ENCODE peak calls at places on chromosomes 4 and X, in six cellular contexts. F, B, L, D, J and E are unnamed samples. For H3K4me1, the result is how much of the 10 kb centered on the place peaks cover.

GRCh38 chr4:106659386-106659785 is 290.8 kb upstream of the GIMD1 start:
- DNase-seq in F (no peak), B (no peak), L (no peak), D (no peak), J (no peak), E (no peak)

GRCh38 chr4:151569650-151570049 is 160.7 kb downstream of the FHIP1A start:
- DNase-seq in F (peak), B (no peak), L (no peak), D (no peak), J (no peak), E (peak)

GRCh38 chrX:3592184-3592583 is 121.3 kb downstream of the PRKX start:
- DNase-seq in F (no peak), B (no peak), L (no peak), D (no peak), J (no peak), E (no peak)

GRCh38 chr4:33722254-33722653 is 2522.1 kb downstream of the ARAP2 start:
- DNase-seq in F (no peak), B (no peak), L (no peak), D (no peak), J (no peak), E (no peak)

GRCh38 chr4:6773106-6773505 is 9.4 kb upstream of the KIAA0232 start:
- DNase-seq in F (no peak), B (no peak), L (no peak), D (peak), J (no peak), E (peak)

GRCh38 chrX:30786374-30786773 is 102.7 kb downstream of the TAB3 start:
- DNase-seq in F (no peak), B (no peak), L (no peak), D (no peak), J (no peak), E (no peak)

GRCh38 chrX:40831750-40832149 is 96.4 kb upstream of the MED14 start:
- DNase-seq in F (no peak), B (no peak), L (no peak), D (no peak), J (no peak), E (peak)

GRCh38 chr4:95627004-95627403 is 78.2 kb upstream of the UNC5C start:
- DNase-seq in F (no peak), B (no peak), L (no peak), D (no peak), J (no peak), E (no peak)

GRCh38 chrX:86210772-86211171 is 62.5 kb downstream of the DACH2 start:
- DNase-seq in F (no peak), B (no peak), L (no peak), D (no peak), J (no peak), E (no peak)

GRCh38 chr4:37528161-37528560 is 158.0 kb downstream of the RELL1 start:
- DNase-seq in F (no peak), B (peak), L (no peak), D (no peak), J (no peak), E (no peak)

GRCh38 chr4:13476915-13477314 is 7.2 kb downstream of the RAB28 start:
- DNase-seq in F (no peak), B (no peak), L (no peak), D (no peak), J (no peak), E (no peak)

GRCh38 chrX:19798423-19798822 is 89.0 kb downstream of the SH3KBP1 start:
- DNase-seq in F (no peak), B (no peak), L (no peak), D (no peak), J (no peak), E (no peak)

DNA sequence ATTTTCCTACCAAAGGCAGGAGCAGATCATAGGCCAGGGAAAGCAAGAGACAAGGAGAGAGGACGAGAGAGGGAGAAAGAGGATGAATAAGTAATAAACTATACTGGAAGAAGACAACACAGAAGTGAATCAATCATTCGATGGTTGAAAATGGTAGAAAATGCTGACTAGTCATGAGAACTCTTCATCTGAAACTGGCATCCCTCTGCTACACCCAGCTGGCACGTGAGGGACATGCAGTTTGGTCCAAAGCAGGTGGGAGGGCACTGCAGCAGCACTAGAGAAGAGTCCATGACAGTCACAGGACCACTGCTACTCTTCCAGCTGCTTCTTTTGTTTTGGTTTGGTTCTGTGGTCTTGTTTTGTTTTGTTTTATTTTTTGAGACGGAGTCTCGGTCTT is 74.1 kb downstream of the AFAP1 start:
- DNase-seq in F (no peak), B (no peak), L (no peak), D (no peak), J (no peak), E (no peak)
- TF ChIP-seq CTCF in F (no peak), B (no peak), L (no peak), D (no peak), J (no peak), E (no peak)

DNA sequence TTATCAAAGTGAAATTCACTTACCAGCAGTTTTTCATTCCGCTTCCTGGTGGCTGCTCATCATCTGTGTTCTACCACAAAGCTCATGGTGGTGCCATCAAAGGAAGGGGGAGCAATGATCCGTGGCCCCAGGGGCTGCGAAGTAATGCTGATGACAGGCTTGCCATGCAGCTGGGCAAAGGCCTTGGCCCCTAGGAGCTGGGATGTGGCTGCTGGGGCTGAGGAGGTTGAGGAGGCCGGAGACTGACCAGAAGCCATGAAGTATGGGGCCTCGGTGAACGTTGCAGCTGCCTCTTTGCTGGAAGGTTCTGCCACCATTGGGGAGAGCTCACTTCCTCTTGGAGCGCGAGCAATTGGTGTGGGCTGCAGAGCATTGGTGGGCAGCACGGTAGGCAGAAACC is 8.4 kb downstream of the C4orf54 start:
- DNase-seq in F (no peak), B (no peak), L (no peak), D (no peak), J (no peak), E (no peak)
- H3K4me1 ChIP-seq in F (under half), B (under half), L (under half), D (under half), J (under half), E (under half)

GRCh38 chr4:72022553-72022952 is 9.2 kb upstream of the NPFFR2 start:
- DNase-seq in F (no peak), B (no peak), L (no peak), D (no peak), J (no peak), E (no peak)
- TF ChIP-seq CTCF in F (no peak), B (no peak), L (no peak), D (no peak), J (no peak), E (no peak)

GRCh38 chr4:75724066-75724866 is at the start of gene USO1:
- DNase-seq in F (peak), B (peak), L (peak), D (peak), J (peak), E (peak)
- H3K4me1 ChIP-seq in F (under half), B (under half), L (under half), D (under half), J (under half), E (under half)

DNA sequence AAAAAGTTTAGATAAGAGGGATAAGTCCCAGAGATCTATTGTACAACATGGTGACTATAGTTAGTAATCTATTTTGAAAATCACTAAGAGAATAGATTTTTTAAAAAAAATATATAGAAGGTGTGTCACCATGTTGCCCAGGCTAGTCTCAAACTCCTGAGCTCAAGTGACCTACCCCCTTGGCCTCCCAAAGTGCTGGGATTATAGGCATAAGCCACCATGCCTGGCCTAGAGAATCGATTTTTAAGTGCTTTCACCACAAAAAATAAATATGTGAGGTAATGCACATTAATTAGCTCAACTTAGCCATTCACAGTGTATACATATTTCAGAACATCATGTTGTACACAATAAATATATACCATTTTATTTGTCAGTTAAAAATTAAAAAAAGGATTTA is 56.7 kb upstream of the TBC1D9 start:
- DNase-seq in F (no peak), B (no peak), L (no peak), D (no peak), J (no peak), E (no peak)
- TF ChIP-seq CTCF in F (no peak), B (no peak), L (no peak), D (no peak), J (no peak), E (no peak)

GRCh38 chr4:108115168-108115526 is 53.6 kb downstream of the LEF1 start:
- DNase-seq in F (no peak), B (no peak), L (no peak), D (no peak), J (no peak), E (no peak)

GRCh38 chr4:108114503-108114902 is 54.2 kb downstream of the LEF1 start:
- DNase-seq in F (no peak), B (no peak), L (no peak), D (no peak), J (no peak), E (no peak)

GRCh38 chr4:108111781-108112180 is 57.0 kb downstream of the LEF1 start:
- DNase-seq in F (no peak), B (no peak), L (no peak), D (no peak), J (no peak), E (no peak)

GRCh38 chr4:108110450-108110849 is 58.3 kb downstream of the LEF1 start:
- DNase-seq in F (no peak), B (no peak), L (no peak), D (no peak), J (no peak), E (no peak)

GRCh38 chr4:108113229-108113628 is 55.5 kb downstream of the LEF1 start:
- DNase-seq in F (no peak), B (no peak), L (no peak), D (no peak), J (peak), E (peak)
- H3K4me1 ChIP-seq in F (under half), B (under half), L (under half), D (under half), J (half or more), E (under half)

GRCh38 chrX:131139072-131139471 is 80.9 kb downstream of the ARHGAP36 start:
- DNase-seq in F (no peak), B (no peak), L (no peak), D (no peak), J (no peak), E (no peak)
- TF ChIP-seq CTCF in F (no peak), B (no peak), L (no peak), D (no peak), J (no peak), E (no peak)